ENCODE peak calls at places on chromosomes 4 and X, in nine cellular contexts. M is endothelial cell, V is AG04450, B is neural crest cell, F is fibroblast of villous mesenchyme, L is transverse colon, Y is heart left ventricle, U is IMR-90, C is left ventricle myocardium inferior. T is an unnamed sample.
A peak's percentile ranks its signal among the peaks of the same experiment; 100 is the strongest.

GRCh38 chr4:48041535-48042137 is 25.1 kb downstream of the NIPAL1 start:
- DNase-seq in M (no peak), V (no peak), B (no peak), F (no peak), L (peak; percentile 35), Y (no peak), U (no peak), C (no peak), T (no peak)

GRCh38 chrX:116490091-116490490 is 27.3 kb upstream of the CT83 start:
- DNase-seq in M (no peak), V (no peak), B (no peak), F (peak; percentile 1), L (no peak), Y (no peak), U (no peak), C (no peak), T (no peak)

GRCh38 chrX:48090123-48090522 is 18.7 kb upstream of the ZNF630 start:
- DNase-seq in M (no peak), V (no peak), B (no peak), F (peak; percentile 18), L (no peak), Y (no peak), U (no peak), C (no peak), T (peak; percentile 69)

GRCh38 chrX:153670748-153671588 is 2.6 kb downstream of the PNCK start:
- DNase-seq in M (no peak), V (no peak), B (no peak), F (no peak), L (no peak), Y (no peak), U (no peak), C (no peak), T (no peak)

GRCh38 chr4:46385235-46385634 is 4.7 kb downstream of the GABRA2 start:
- DNase-seq in M (no peak), V (no peak), B (no peak), F (no peak), L (no peak), Y (no peak), U (no peak), C (no peak), T (no peak)

GRCh38 chr4:104491826-104492771 is 2.6 kb downstream of the CXXC4 start:
- DNase-seq in M (no peak), V (no peak), B (peak; percentile 20), F (no peak), L (peak; percentile 9), Y (no peak), U (no peak), C (no peak), T (no peak)

GRCh38 chr4:144711685-144712456 is 65.9 kb downstream of the HHIP start:
- DNase-seq in M (no peak), V (no peak), B (no peak), F (no peak), L (no peak), Y (no peak), U (no peak), C (no peak), T (no peak)

GRCh38 chr4:89100853-89101252 is 10.5 kb upstream of the TIGD2 start:
- DNase-seq in M (no peak), V (no peak), B (no peak), F (no peak), L (no peak), Y (no peak), U (no peak), C (no peak), T (no peak)

GRCh38 chr4:14877246-14878220 is 124.7 kb upstream of the CPEB2 start:
- DNase-seq in M (peak; percentile 25), V (no peak), B (no peak), F (no peak), L (no peak), Y (peak; percentile 31), U (no peak), C (no peak), T (no peak)

GRCh38 chr4:5710065-5710961 is 688 bp upstream of the EVC start:
- DNase-seq in M (peak; percentile 8), V (no peak), B (peak; percentile 18), F (peak; percentile 18), L (no peak), Y (no peak), U (peak; percentile 18), C (no peak), T (no peak)

GRCh38 chr4:33086351-33086900 is 2366.3 kb downstream of the PCDH7 start:
- DNase-seq in M (no peak), V (no peak), B (no peak), F (no peak), L (no peak), Y (no peak), U (no peak), C (no peak), T (no peak)

GRCh38 chrX:13764765-13765164 is 30.2 kb downstream of the OFD1 start:
- DNase-seq in M (peak; percentile 45), V (no peak), B (peak; percentile 38), F (no peak), L (no peak), Y (peak; percentile 18), U (no peak), C (no peak), T (no peak)

GRCh38 chrX:56564921-56565861 is 1.8 kb downstream of the UBQLN2 start:
- DNase-seq in M (no peak), V (no peak), B (no peak), F (peak; percentile 2), L (no peak), Y (no peak), U (peak; percentile 5), C (no peak), T (no peak)

GRCh38 chr4:114187592-114187991 is 208.1 kb upstream of the ARSJ start:
- DNase-seq in M (no peak), V (no peak), B (no peak), F (no peak), L (no peak), Y (no peak), U (no peak), C (no peak), T (peak; percentile 29)

GRCh38 chr4:183989471-183989870 is 84.4 kb downstream of the STOX2 start:
- DNase-seq in M (no peak), V (peak; percentile 30), B (no peak), F (peak; percentile 81), L (no peak), Y (no peak), U (peak; percentile 83), C (no peak), T (no peak)

GRCh38 chr4:56979674-56980073 is 978 bp downstream of the POLR2B start:
- DNase-seq in M (peak; percentile 39), V (no peak), B (peak; percentile 14), F (peak; percentile 29), L (peak; percentile 31), Y (no peak), U (peak; percentile 19), C (no peak), T (peak; percentile 44)

GRCh38 chr4:169664615-169665014 is 44.2 kb downstream of the CLCN3 start:
- DNase-seq in M (no peak), V (no peak), B (no peak), F (no peak), L (no peak), Y (no peak), U (no peak), C (no peak), T (no peak)

DNA sequence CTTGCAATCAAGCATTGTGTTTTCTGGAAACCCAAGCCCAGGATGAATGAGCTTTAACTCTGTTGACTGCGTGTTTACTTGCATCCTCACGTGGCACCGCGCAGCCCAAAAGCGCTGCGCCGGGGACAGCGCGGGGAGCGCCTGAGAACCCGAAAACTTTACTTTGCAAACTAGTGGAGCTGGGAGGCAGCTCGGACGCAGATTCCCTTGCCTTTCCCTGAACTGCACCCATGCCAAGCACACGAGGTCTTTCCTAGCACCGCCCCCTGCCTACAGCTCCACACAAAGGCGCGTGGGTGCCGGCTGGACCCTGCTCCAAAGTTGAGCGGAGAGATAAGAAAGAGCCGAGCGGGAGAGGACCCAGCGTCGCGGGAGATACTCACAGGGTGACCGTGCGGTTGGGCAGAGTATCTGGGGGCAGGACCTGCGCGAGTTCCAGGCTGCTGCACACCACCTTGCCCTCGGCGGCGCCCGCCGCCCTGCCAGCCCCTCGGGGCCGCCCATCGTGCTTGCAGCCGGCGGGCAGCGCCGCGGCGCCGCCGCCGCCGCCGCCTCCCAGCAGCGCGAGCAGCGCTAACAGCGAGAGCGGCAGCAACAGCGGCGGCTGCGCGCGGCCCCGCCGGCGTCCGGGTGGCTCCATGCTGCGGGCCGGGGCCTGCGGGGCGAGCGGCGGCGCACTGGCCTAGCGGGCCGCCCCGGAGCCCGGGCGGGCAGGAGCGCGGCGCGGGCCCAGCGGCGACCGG is 550 bp downstream of the ADGRA3 start:
- DNase-seq in M (peak; percentile 55), V (no peak), B (peak; percentile 56), F (peak; percentile 78), L (peak; percentile 78), Y (peak; percentile 60), U (peak; percentile 64), C (peak; percentile 61), T (peak; percentile 79)
- TF ChIP-seq CTCF in M (no peak), V (peak; percentile 16), B (peak; percentile 17), F (peak; percentile 9), L (no peak), Y (no peak), U (no peak), C (no peak), T (no peak)

GRCh38 chr4:73815145-73815544 is 21.3 kb upstream of the CXCL6 start:
- DNase-seq in M (no peak), V (no peak), B (no peak), F (no peak), L (no peak), Y (no peak), U (peak; percentile 43), C (no peak), T (no peak)
- TF ChIP-seq CTCF in M (no peak), V (no peak), B (no peak), F (no peak), L (no peak), Y (no peak), U (no peak), C (no peak), T (no peak)

GRCh38 chr4:13626492-13627184 is 887 bp downstream of the BOD1L1 start:
- DNase-seq in M (no peak), V (no peak), B (no peak), F (no peak), L (no peak), Y (no peak), U (no peak), C (no peak), T (no peak)

GRCh38 chr4:13627185-13627605 is 330 bp downstream of the BOD1L1 start:
- DNase-seq in M (no peak), V (no peak), B (no peak), F (peak; percentile 23), L (peak; percentile 14), Y (peak; percentile 12), U (no peak), C (no peak), T (no peak)

GRCh38 chr4:13633671-13634070 is 6.1 kb upstream of the BOD1L1 start:
- DNase-seq in M (no peak), V (no peak), B (no peak), F (peak; percentile 36), L (no peak), Y (no peak), U (no peak), C (no peak), T (no peak)

GRCh38 chr4:13627606-13628301 is at the start of gene BOD1L1:
- DNase-seq in M (peak; percentile 78), V (peak; percentile 63), B (peak; percentile 74), F (peak; percentile 91), L (peak; percentile 91), Y (peak; percentile 91), U (peak; percentile 89), C (peak; percentile 91), T (peak; percentile 81)
- TF ChIP-seq CTCF in M (no peak), V (peak; percentile 63), B (peak; percentile 63), F (peak; percentile 42), L (no peak), Y (peak; percentile 27), U (peak; percentile 53), C (peak; percentile 61), T (no peak)

GRCh38 chr4:176134670-176135069 is 60.7 kb downstream of the SPATA4 start:
- DNase-seq in M (no peak), V (no peak), B (no peak), F (no peak), L (no peak), Y (no peak), U (no peak), C (no peak), T (no peak)
- TF ChIP-seq CTCF in M (no peak), V (no peak), B (no peak), F (no peak), L (no peak), Y (no peak), U (no peak), C (no peak), T (no peak)